ENCODE peak calls at places on chromosomes 6 and 20, in nine cellular contexts. One of them, this sample, is unnamed.

GRCh38 chr6:9484686-9485085 is 930.2 kb downstream of the TFAP2A start:
- DNase-seq in Peyer's patch: no peak
- DNase-seq in OCI-LY7: no peak
- DNase-seq in transverse colon: no peak
- DNase-seq in left ventricle myocardium inferior: no peak
- DNase-seq in PC-3: no peak
- DNase-seq in substantia nigra: no peak
- DNase-seq in ovary: no peak
- DNase-seq in mammary epithelial cell: no peak
- DNase-seq in this sample: no peak

GRCh38 chr6:45681860-45682488 is 304.2 kb upstream of the SUPT3H start:
- DNase-seq in Peyer's patch: no peak
- DNase-seq in OCI-LY7: peak; percentile 94
- DNase-seq in left ventricle myocardium inferior: no peak
- DNase-seq in PC-3: peak; percentile 34
- DNase-seq in ovary: no peak
- DNase-seq in substantia nigra: no peak
- DNase-seq in mammary epithelial cell: peak; percentile 62
- DNase-seq in transverse colon: peak; percentile 55
- DNase-seq in this sample: peak; percentile 37

GRCh38 chr6:166119116-166119911 is 48.3 kb downstream of the TBXT start:
- DNase-seq in Peyer's patch: no peak
- DNase-seq in OCI-LY7: no peak
- DNase-seq in left ventricle myocardium inferior: no peak
- DNase-seq in transverse colon: no peak
- DNase-seq in mammary epithelial cell: no peak
- DNase-seq in ovary: no peak
- DNase-seq in PC-3: no peak
- DNase-seq in substantia nigra: no peak
- DNase-seq in this sample: no peak

GRCh38 chr6:3220366-3220765 is 7.1 kb downstream of the TUBB2B start:
- DNase-seq in OCI-LY7: no peak
- DNase-seq in substantia nigra: no peak
- DNase-seq in Peyer's patch: no peak
- DNase-seq in transverse colon: no peak
- DNase-seq in ovary: no peak
- DNase-seq in PC-3: no peak
- DNase-seq in mammary epithelial cell: no peak
- DNase-seq in left ventricle myocardium inferior: no peak
- DNase-seq in this sample: no peak

GRCh38 chr20:56691325-56691990 is 62.4 kb downstream of the TFAP2C start:
- DNase-seq in substantia nigra: no peak
- DNase-seq in OCI-LY7: no peak
- DNase-seq in PC-3: peak; percentile 30
- DNase-seq in ovary: no peak
- DNase-seq in transverse colon: no peak
- DNase-seq in Peyer's patch: no peak
- DNase-seq in mammary epithelial cell: peak; percentile 80
- DNase-seq in left ventricle myocardium inferior: no peak
- DNase-seq in this sample: no peak

GRCh38 chr6:135182993-135183531 is 2.0 kb downstream of the MYB start:
- DNase-seq in PC-3: peak; percentile 39
- DNase-seq in mammary epithelial cell: peak; percentile 29
- DNase-seq in substantia nigra: no peak
- DNase-seq in left ventricle myocardium inferior: no peak
- DNase-seq in Peyer's patch: peak; percentile 83
- DNase-seq in ovary: no peak
- DNase-seq in transverse colon: peak; percentile 87
- DNase-seq in OCI-LY7: peak; percentile 89
- DNase-seq in this sample: no peak

GRCh38 chr6:151763938-151764680 is 43.4 kb upstream of the ESR1 start:
- DNase-seq in mammary epithelial cell: peak; percentile 97
- DNase-seq in OCI-LY7: peak; percentile 33
- DNase-seq in left ventricle myocardium inferior: peak; percentile 95
- DNase-seq in transverse colon: peak; percentile 82
- DNase-seq in substantia nigra: peak; percentile 42
- DNase-seq in Peyer's patch: peak; percentile 49
- DNase-seq in PC-3: peak; percentile 87
- DNase-seq in ovary: peak; percentile 97
- DNase-seq in this sample: peak; percentile 87

GRCh38 chr6:147382945-147383554 is 125.4 kb upstream of the SAMD5 start:
- DNase-seq in PC-3: peak; percentile 55
- DNase-seq in mammary epithelial cell: peak; percentile 19
- DNase-seq in ovary: no peak
- DNase-seq in OCI-LY7: peak; percentile 12
- DNase-seq in Peyer's patch: no peak
- DNase-seq in substantia nigra: no peak
- DNase-seq in transverse colon: no peak
- DNase-seq in left ventricle myocardium inferior: no peak
- DNase-seq in this sample: no peak

GRCh38 chr6:150269857-150270223 is 99.0 kb upstream of the IYD start:
- DNase-seq in mammary epithelial cell: peak; percentile 100
- DNase-seq in Peyer's patch: no peak
- DNase-seq in OCI-LY7: no peak
- DNase-seq in substantia nigra: no peak
- DNase-seq in ovary: no peak
- DNase-seq in transverse colon: no peak
- DNase-seq in PC-3: peak; percentile 84
- DNase-seq in left ventricle myocardium inferior: no peak
- DNase-seq in this sample: peak; percentile 100

GRCh38 chr20:44733341-44734069 is 12.2 kb upstream of the KCNK15 start:
- DNase-seq in substantia nigra: peak; percentile 62
- DNase-seq in transverse colon: peak; percentile 64
- DNase-seq in left ventricle myocardium inferior: peak; percentile 60
- DNase-seq in PC-3: peak; percentile 90
- DNase-seq in Peyer's patch: peak; percentile 68
- DNase-seq in ovary: peak; percentile 84
- DNase-seq in OCI-LY7: peak; percentile 68
- DNase-seq in mammary epithelial cell: peak; percentile 57
- DNase-seq in this sample: no peak

GRCh38 chr6:42714098-42714761 is 8.2 kb downstream of the PRPH2 start:
- DNase-seq in mammary epithelial cell: peak; percentile 43
- DNase-seq in ovary: no peak
- DNase-seq in PC-3: peak; percentile 36
- DNase-seq in OCI-LY7: no peak
- DNase-seq in substantia nigra: no peak
- DNase-seq in transverse colon: no peak
- DNase-seq in left ventricle myocardium inferior: no peak
- DNase-seq in Peyer's patch: no peak
- DNase-seq in this sample: no peak

GRCh38 chr6:87333591-87334181 is 4.6 kb upstream of the GJB7 start:
- DNase-seq in Peyer's patch: no peak
- DNase-seq in mammary epithelial cell: peak; percentile 6
- DNase-seq in left ventricle myocardium inferior: no peak
- DNase-seq in ovary: no peak
- DNase-seq in substantia nigra: no peak
- DNase-seq in OCI-LY7: peak; percentile 41
- DNase-seq in transverse colon: no peak
- DNase-seq in PC-3: no peak
- DNase-seq in this sample: no peak

GRCh38 chr20:14882157-14882556 is 544.7 kb upstream of the FLRT3 start:
- DNase-seq in OCI-LY7: no peak
- DNase-seq in ovary: no peak
- DNase-seq in substantia nigra: no peak
- DNase-seq in transverse colon: no peak
- DNase-seq in PC-3: no peak
- DNase-seq in left ventricle myocardium inferior: no peak
- DNase-seq in Peyer's patch: no peak
- DNase-seq in mammary epithelial cell: no peak
- DNase-seq in this sample: no peak

GRCh38 chr20:19769516-19769915 is 11.5 kb downstream of the RIN2 start:
- DNase-seq in Peyer's patch: no peak
- DNase-seq in PC-3: no peak
- DNase-seq in transverse colon: no peak
- DNase-seq in mammary epithelial cell: no peak
- DNase-seq in OCI-LY7: no peak
- DNase-seq in ovary: no peak
- DNase-seq in substantia nigra: no peak
- DNase-seq in left ventricle myocardium inferior: no peak
- DNase-seq in this sample: no peak

GRCh38 chr6:72657798-72658197 is 35.9 kb downstream of the KCNQ5 start:
- DNase-seq in substantia nigra: no peak
- DNase-seq in Peyer's patch: no peak
- DNase-seq in OCI-LY7: no peak
- DNase-seq in left ventricle myocardium inferior: no peak
- DNase-seq in ovary: no peak
- DNase-seq in mammary epithelial cell: no peak
- DNase-seq in PC-3: peak; percentile 37
- DNase-seq in transverse colon: no peak
- DNase-seq in this sample: no peak

GRCh38 chr20:19913927-19914614 is 103.1 kb upstream of the NAA20 start:
- DNase-seq in substantia nigra: no peak
- DNase-seq in mammary epithelial cell: peak; percentile 97
- DNase-seq in ovary: no peak
- DNase-seq in PC-3: peak; percentile 92
- DNase-seq in Peyer's patch: no peak
- DNase-seq in left ventricle myocardium inferior: no peak
- DNase-seq in transverse colon: no peak
- DNase-seq in OCI-LY7: no peak
- DNase-seq in this sample: peak; percentile 89

GRCh38 chr20:59948828-59949720 is 8.9 kb downstream of the FAM217B start:
- DNase-seq in ovary: no peak
- DNase-seq in OCI-LY7: peak; percentile 70
- DNase-seq in transverse colon: no peak
- DNase-seq in left ventricle myocardium inferior: no peak
- DNase-seq in Peyer's patch: no peak
- DNase-seq in PC-3: peak; percentile 69
- DNase-seq in substantia nigra: no peak
- DNase-seq in mammary epithelial cell: peak; percentile 37
- DNase-seq in this sample: no peak

GRCh38 chr20:59949911-59950310 is 8.3 kb upstream of the CDH26 start:
- DNase-seq in transverse colon: no peak
- DNase-seq in Peyer's patch: no peak
- DNase-seq in PC-3: no peak
- DNase-seq in ovary: no peak
- DNase-seq in substantia nigra: no peak
- DNase-seq in OCI-LY7: no peak
- DNase-seq in mammary epithelial cell: no peak
- DNase-seq in left ventricle myocardium inferior: no peak
- DNase-seq in this sample: no peak

GRCh38 chr20:59945731-59946130 is 5.5 kb downstream of the FAM217B start:
- DNase-seq in substantia nigra: no peak
- DNase-seq in mammary epithelial cell: no peak
- DNase-seq in PC-3: no peak
- DNase-seq in ovary: no peak
- DNase-seq in transverse colon: no peak
- DNase-seq in OCI-LY7: no peak
- DNase-seq in left ventricle myocardium inferior: no peak
- DNase-seq in Peyer's patch: no peak
- DNase-seq in this sample: no peak

GRCh38 chr20:59945175-59945574 is 5.0 kb downstream of the FAM217B start:
- DNase-seq in mammary epithelial cell: no peak
- DNase-seq in substantia nigra: no peak
- DNase-seq in transverse colon: no peak
- DNase-seq in left ventricle myocardium inferior: no peak
- DNase-seq in OCI-LY7: no peak
- DNase-seq in PC-3: no peak
- DNase-seq in Peyer's patch: no peak
- DNase-seq in ovary: no peak
- DNase-seq in this sample: no peak

DNA sequence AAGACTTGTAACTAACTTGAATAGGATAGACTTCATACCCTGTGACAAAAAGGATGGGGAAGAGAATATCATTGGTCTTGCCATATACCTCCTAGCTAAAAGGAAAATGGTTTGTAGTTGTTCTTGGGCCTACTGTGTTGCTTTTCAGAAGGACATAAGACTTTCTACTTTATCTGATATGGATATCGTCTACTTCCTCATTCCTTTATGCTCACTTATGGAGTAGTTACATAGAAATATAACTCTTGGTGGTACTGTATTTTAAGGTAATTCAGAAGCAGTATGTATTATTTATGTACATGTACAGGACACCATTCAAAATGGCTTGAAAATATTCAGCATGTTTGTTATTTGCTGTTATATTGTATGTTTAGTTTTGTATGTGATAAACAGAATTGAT is 8.0 kb downstream of the FAM217B start:
- DNase-seq in transverse colon: no peak
- DNase-seq in ovary: no peak
- DNase-seq in substantia nigra: no peak
- DNase-seq in PC-3: no peak
- DNase-seq in left ventricle myocardium inferior: no peak
- DNase-seq in mammary epithelial cell: no peak
- DNase-seq in Peyer's patch: no peak
- DNase-seq in OCI-LY7: no peak
- DNase-seq in this sample: no peak
- H3K27ac ChIP-seq in transverse colon: no peak overlapping the region
- H3K27ac ChIP-seq in ovary: no peak overlapping the region
- H3K27ac ChIP-seq in substantia nigra: peak overlapping the region; percentile 58
- H3K27ac ChIP-seq in PC-3: no peak overlapping the region
- H3K27ac ChIP-seq in left ventricle myocardium inferior: no peak overlapping the region
- H3K27ac ChIP-seq in mammary epithelial cell: no peak overlapping the region
- H3K27ac ChIP-seq in Peyer's patch: no peak overlapping the region
- H3K27ac ChIP-seq in OCI-LY7: peak overlapping the region; percentile 46
- H3K27ac ChIP-seq in this sample: peak overlapping the region; percentile 13

GRCh38 chr6:26533532-26533931 is 4.6 kb upstream of the HMGN4 start:
- DNase-seq in OCI-LY7: no peak
- DNase-seq in PC-3: no peak
- DNase-seq in ovary: no peak
- DNase-seq in Peyer's patch: no peak
- DNase-seq in left ventricle myocardium inferior: no peak
- DNase-seq in substantia nigra: no peak
- DNase-seq in mammary epithelial cell: no peak
- DNase-seq in transverse colon: no peak
- DNase-seq in this sample: no peak
- H3K27ac ChIP-seq in OCI-LY7: peak overlapping the region; percentile 93
- H3K27ac ChIP-seq in PC-3: no peak overlapping the region
- H3K27ac ChIP-seq in ovary: peak overlapping the region; percentile 73
- H3K27ac ChIP-seq in Peyer's patch: peak overlapping the region; percentile 82
- H3K27ac ChIP-seq in left ventricle myocardium inferior: peak overlapping the region; percentile 85
- H3K27ac ChIP-seq in substantia nigra: peak overlapping the region; percentile 66
- H3K27ac ChIP-seq in mammary epithelial cell: peak overlapping the region; percentile 23
- H3K27ac ChIP-seq in transverse colon: peak overlapping the region; percentile 86
- H3K27ac ChIP-seq in this sample: no peak overlapping the region

DNA sequence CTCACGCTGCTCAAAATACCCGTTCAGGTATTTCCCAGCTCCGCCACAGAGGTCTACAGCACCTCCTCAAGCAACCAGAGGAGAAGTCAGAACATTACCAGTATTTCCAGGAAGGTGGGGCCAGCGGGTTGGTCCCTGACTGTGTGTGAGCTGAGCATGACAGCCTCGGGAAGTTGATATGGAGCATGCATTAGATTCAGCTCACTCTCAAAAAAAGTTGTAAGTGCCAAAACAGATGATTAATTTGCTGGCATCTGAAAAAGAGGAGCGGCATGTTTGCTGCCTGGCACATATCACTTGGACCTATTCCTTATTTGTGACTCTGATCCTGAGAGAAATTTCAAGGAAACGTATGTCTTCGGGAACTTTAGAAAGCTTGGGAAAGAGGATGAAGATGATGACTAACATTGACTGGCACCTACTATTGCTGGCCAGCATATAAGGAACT is 32.3 kb downstream of the ELOVL2 start:
- DNase-seq in left ventricle myocardium inferior: no peak
- DNase-seq in mammary epithelial cell: no peak
- DNase-seq in Peyer's patch: no peak
- DNase-seq in substantia nigra: no peak
- DNase-seq in PC-3: peak; percentile 86
- DNase-seq in transverse colon: no peak
- DNase-seq in OCI-LY7: no peak
- DNase-seq in ovary: no peak
- DNase-seq in this sample: no peak
- H3K27ac ChIP-seq in left ventricle myocardium inferior: peak overlapping the region; percentile 2
- H3K27ac ChIP-seq in mammary epithelial cell: no peak overlapping the region
- H3K27ac ChIP-seq in Peyer's patch: no peak overlapping the region
- H3K27ac ChIP-seq in substantia nigra: no peak overlapping the region
- H3K27ac ChIP-seq in PC-3: peak overlapping the region; percentile 44
- H3K27ac ChIP-seq in transverse colon: no peak overlapping the region
- H3K27ac ChIP-seq in OCI-LY7: no peak overlapping the region
- H3K27ac ChIP-seq in ovary: no peak overlapping the region
- H3K27ac ChIP-seq in this sample: no peak overlapping the region

GRCh38 chr6:12222405-12223366 is 67.5 kb upstream of the EDN1 start:
- DNase-seq in ovary: no peak
- DNase-seq in Peyer's patch: no peak
- DNase-seq in transverse colon: no peak
- DNase-seq in mammary epithelial cell: peak; percentile 67
- DNase-seq in PC-3: no peak
- DNase-seq in OCI-LY7: no peak
- DNase-seq in substantia nigra: no peak
- DNase-seq in left ventricle myocardium inferior: no peak
- DNase-seq in this sample: no peak
- H3K27ac ChIP-seq in ovary: no peak overlapping the region
- H3K27ac ChIP-seq in Peyer's patch: no peak overlapping the region
- H3K27ac ChIP-seq in transverse colon: no peak overlapping the region
- H3K27ac ChIP-seq in mammary epithelial cell: peak overlapping the region; percentile 33
- H3K27ac ChIP-seq in PC-3: no peak overlapping the region
- H3K27ac ChIP-seq in OCI-LY7: no peak overlapping the region
- H3K27ac ChIP-seq in substantia nigra: no peak overlapping the region
- H3K27ac ChIP-seq in left ventricle myocardium inferior: no peak overlapping the region
- H3K27ac ChIP-seq in this sample: peak overlapping the region; percentile 66